ENCODE peak calls at places on chromosomes 5 and 9, in five cellular contexts. One of them, this sample, is unnamed.

GRCh38 chr9:111955048-111955447 is 58.4 kb downstream of the UGCG start:
- DNase-seq in fibroblast of lung: no peak
- DNase-seq in fibroblast of the aortic adventitia: no peak
- DNase-seq in head of caudate nucleus: peak; percentile 3
- DNase-seq in pons: no peak
- DNase-seq in this sample: no peak

GRCh38 chr9:105483618-105484017 is 35.8 kb downstream of the FSD1L start:
- DNase-seq in head of caudate nucleus: no peak
- DNase-seq in pons: no peak
- DNase-seq in fibroblast of the aortic adventitia: no peak
- DNase-seq in fibroblast of lung: no peak
- DNase-seq in this sample: no peak

GRCh38 chr9:135920973-135921585 is 13.7 kb upstream of the CAMSAP1 start:
- DNase-seq in fibroblast of lung: no peak
- DNase-seq in fibroblast of the aortic adventitia: no peak
- DNase-seq in pons: no peak
- DNase-seq in head of caudate nucleus: peak; percentile 38
- DNase-seq in this sample: no peak

GRCh38 chr9:125538092-125538473 is 168.9 kb downstream of the MAPKAP1 start:
- DNase-seq in head of caudate nucleus: no peak
- DNase-seq in fibroblast of lung: peak; percentile 95
- DNase-seq in pons: no peak
- DNase-seq in fibroblast of the aortic adventitia: peak; percentile 93
- DNase-seq in this sample: peak; percentile 88

GRCh38 chr9:135968601-135969000 is 7.4 kb upstream of the UBAC1 start:
- DNase-seq in fibroblast of lung: no peak
- DNase-seq in pons: no peak
- DNase-seq in fibroblast of the aortic adventitia: peak; percentile 38
- DNase-seq in head of caudate nucleus: no peak
- DNase-seq in this sample: no peak

GRCh38 chr5:179986328-179986727 is 78.6 kb upstream of the TBC1D9B start:
- DNase-seq in head of caudate nucleus: no peak
- DNase-seq in pons: peak; percentile 75
- DNase-seq in fibroblast of the aortic adventitia: peak; percentile 17
- DNase-seq in fibroblast of lung: no peak
- DNase-seq in this sample: no peak

GRCh38 chr5:151615431-151615830 is 24.3 kb upstream of the FAT2 start:
- DNase-seq in pons: no peak
- DNase-seq in fibroblast of the aortic adventitia: no peak
- DNase-seq in head of caudate nucleus: no peak
- DNase-seq in fibroblast of lung: peak; percentile 28
- DNase-seq in this sample: no peak

GRCh38 chr5:175681045-175681974 is 23.4 kb downstream of the HRH2 start:
- DNase-seq in head of caudate nucleus: peak; percentile 63
- DNase-seq in fibroblast of the aortic adventitia: no peak
- DNase-seq in fibroblast of lung: no peak
- DNase-seq in pons: no peak
- DNase-seq in this sample: no peak

GRCh38 chr9:7094052-7094451 is 336.3 kb downstream of the KDM4C start:
- DNase-seq in head of caudate nucleus: peak; percentile 29
- DNase-seq in fibroblast of lung: no peak
- DNase-seq in pons: no peak
- DNase-seq in fibroblast of the aortic adventitia: peak; percentile 9
- DNase-seq in this sample: no peak

GRCh38 chr9:96176901-96177718 is 124.9 kb downstream of the HSD17B3 start:
- DNase-seq in fibroblast of lung: no peak
- DNase-seq in pons: peak; percentile 54
- DNase-seq in fibroblast of the aortic adventitia: peak; percentile 0
- DNase-seq in head of caudate nucleus: peak; percentile 75
- DNase-seq in this sample: no peak

GRCh38 chr5:152259702-152260101 is 145.4 kb downstream of the NMUR2 start:
- DNase-seq in fibroblast of lung: no peak
- DNase-seq in head of caudate nucleus: no peak
- DNase-seq in pons: peak; percentile 25
- DNase-seq in fibroblast of the aortic adventitia: no peak
- DNase-seq in this sample: no peak

GRCh38 chr9:133534346-133535284 is at the start of gene ADAMTSL2:
- DNase-seq in pons: peak; percentile 74
- DNase-seq in fibroblast of lung: peak; percentile 64
- DNase-seq in fibroblast of the aortic adventitia: peak; percentile 45
- DNase-seq in head of caudate nucleus: peak; percentile 76
- DNase-seq in this sample: peak; percentile 34

GRCh38 chr5:160245506-160246100 is 16.3 kb downstream of the FABP6 start:
- DNase-seq in head of caudate nucleus: no peak
- DNase-seq in pons: no peak
- DNase-seq in fibroblast of the aortic adventitia: no peak
- DNase-seq in fibroblast of lung: no peak
- DNase-seq in this sample: no peak

GRCh38 chr5:124262443-124262842 is 484.0 kb downstream of the ZNF608 start:
- DNase-seq in pons: peak; percentile 42
- DNase-seq in fibroblast of the aortic adventitia: peak; percentile 2
- DNase-seq in fibroblast of lung: peak; percentile 20
- DNase-seq in head of caudate nucleus: peak; percentile 41
- DNase-seq in this sample: no peak

GRCh38 chr5:34700078-34700452 is 43.9 kb downstream of the RAI14 start:
- DNase-seq in head of caudate nucleus: no peak
- DNase-seq in pons: no peak
- DNase-seq in fibroblast of the aortic adventitia: no peak
- DNase-seq in fibroblast of lung: no peak
- DNase-seq in this sample: no peak